ENCODE peak calls at places on chromosomes 6 and 20, in five cellular contexts. K is pancreas, H is heart right ventricle, X is GM13976, R is fibroblast of the aortic adventitia. C is an unnamed sample.

GRCh38 chr6:4940416-4940815 is 63.4 kb downstream of the RPP40 start:
- DNase-seq in X (no peak), K (no peak), H (no peak), R (no peak), C (peak; percentile 76)

GRCh38 chr6:45049188-45049843 is 278.8 kb upstream of the RUNX2 start:
- DNase-seq in H (no peak), R (no peak), X (no peak), K (no peak), C (no peak)

GRCh38 chr20:12180107-12180661 is 262.5 kb downstream of the BTBD3 start:
- DNase-seq in K (no peak), X (no peak), H (peak; percentile 11), R (no peak), C (no peak)

GRCh38 chr6:127918506-127919427 is 17.9 kb upstream of the THEMIS start:
- DNase-seq in R (no peak), H (no peak), X (no peak), K (no peak), C (peak; percentile 66)

GRCh38 chr20:46364670-46365482 is 41.5 kb downstream of the ELMO2 start:
- DNase-seq in R (no peak), K (no peak), X (no peak), H (no peak), C (no peak)

GRCh38 chr20:18001131-18001921 is 32.5 kb downstream of the MGME1 start:
- DNase-seq in H (peak; percentile 24), R (peak; percentile 93), X (no peak), K (no peak), C (no peak)

GRCh38 chr6:25340854-25341552 is 61.8 kb downstream of the CARMIL1 start:
- DNase-seq in H (no peak), X (no peak), K (no peak), R (no peak), C (no peak)

GRCh38 chr6:152529364-152529763 is 107.8 kb downstream of the SYNE1 start:
- DNase-seq in H (no peak), K (no peak), X (no peak), R (no peak), C (no peak)

GRCh38 chr6:170584181-170584953 is at the start of gene PDCD2:
- DNase-seq in R (peak; percentile 85), H (peak; percentile 93), X (peak; percentile 98), K (peak; percentile 97), C (peak; percentile 85)
- TF ChIP-seq CTCF in R (no peak), H (no peak), X (no peak), K (no peak), C (no peak)

GRCh38 chr6:76992553-76992952 is 470.7 kb downstream of the HTR1B start:
- DNase-seq in K (no peak), R (no peak), X (no peak), H (no peak), C (no peak)
- TF ChIP-seq CTCF in K (no peak), R (no peak), X (no peak), H (no peak), C (no peak)

DNA sequence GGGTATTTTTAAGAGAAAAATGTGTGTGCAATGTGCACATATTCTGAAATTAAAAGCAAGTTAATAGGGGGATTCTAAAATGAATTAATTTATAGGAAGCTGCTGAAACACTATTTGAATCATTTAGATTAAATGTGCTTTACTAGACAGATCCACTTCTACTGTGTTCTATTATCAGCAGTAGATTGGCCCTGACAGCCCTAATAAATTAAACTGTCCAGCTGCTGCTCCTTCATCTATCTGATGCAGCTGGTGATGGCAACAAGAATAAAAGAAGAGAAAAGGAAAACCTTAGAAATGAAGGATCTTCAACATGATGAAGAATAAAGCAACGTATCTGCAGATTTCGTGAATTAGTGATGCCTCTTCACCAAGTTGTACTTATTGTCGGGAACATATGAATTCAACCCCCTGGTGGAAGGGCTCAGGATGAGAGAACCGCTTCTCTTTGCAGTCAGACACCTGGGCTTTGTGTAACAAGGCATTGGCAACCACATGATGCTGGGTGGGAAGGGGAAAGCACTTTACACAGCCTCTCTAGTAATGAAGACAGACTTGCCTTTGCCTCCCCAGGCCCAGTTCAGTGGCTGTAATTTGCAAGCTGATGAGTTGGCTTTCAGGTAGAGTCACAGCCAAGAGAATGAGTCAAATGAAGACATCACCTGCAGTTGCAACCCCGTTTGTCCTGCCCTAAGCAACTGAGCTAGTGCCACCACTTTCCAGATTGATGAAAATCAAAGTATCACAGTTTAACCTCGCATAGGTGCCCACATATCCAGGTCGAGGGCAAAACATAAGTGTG is 94.5 kb downstream of the LAMP5 start:
- DNase-seq in X (no peak), R (no peak), K (no peak), H (no peak), C (no peak)
- TF ChIP-seq CTCF in X (no peak), R (no peak), K (no peak), H (no peak), C (no peak)

GRCh38 chr20:16612708-16613107 is 39.5 kb upstream of the KIF16B start:
- DNase-seq in R (no peak), X (no peak), H (peak; percentile 30), K (no peak), C (no peak)

GRCh38 chr20:16611832-16612231 is 38.6 kb upstream of the KIF16B start:
- DNase-seq in X (no peak), H (no peak), R (no peak), K (no peak), C (no peak)

GRCh38 chr20:16613954-16614353 is 40.7 kb upstream of the KIF16B start:
- DNase-seq in R (no peak), H (no peak), K (no peak), X (no peak), C (no peak)

GRCh38 chr20:16617056-16617455 is 43.8 kb upstream of the KIF16B start:
- DNase-seq in X (no peak), K (no peak), H (no peak), R (no peak), C (no peak)

GRCh38 chr20:16615199-16615598 is 42.0 kb upstream of the KIF16B start:
- DNase-seq in X (no peak), K (no peak), H (peak; percentile 29), R (peak; percentile 95), C (no peak)
- TF ChIP-seq CTCF in X (no peak), K (no peak), H (no peak), R (no peak), C (no peak)

DNA sequence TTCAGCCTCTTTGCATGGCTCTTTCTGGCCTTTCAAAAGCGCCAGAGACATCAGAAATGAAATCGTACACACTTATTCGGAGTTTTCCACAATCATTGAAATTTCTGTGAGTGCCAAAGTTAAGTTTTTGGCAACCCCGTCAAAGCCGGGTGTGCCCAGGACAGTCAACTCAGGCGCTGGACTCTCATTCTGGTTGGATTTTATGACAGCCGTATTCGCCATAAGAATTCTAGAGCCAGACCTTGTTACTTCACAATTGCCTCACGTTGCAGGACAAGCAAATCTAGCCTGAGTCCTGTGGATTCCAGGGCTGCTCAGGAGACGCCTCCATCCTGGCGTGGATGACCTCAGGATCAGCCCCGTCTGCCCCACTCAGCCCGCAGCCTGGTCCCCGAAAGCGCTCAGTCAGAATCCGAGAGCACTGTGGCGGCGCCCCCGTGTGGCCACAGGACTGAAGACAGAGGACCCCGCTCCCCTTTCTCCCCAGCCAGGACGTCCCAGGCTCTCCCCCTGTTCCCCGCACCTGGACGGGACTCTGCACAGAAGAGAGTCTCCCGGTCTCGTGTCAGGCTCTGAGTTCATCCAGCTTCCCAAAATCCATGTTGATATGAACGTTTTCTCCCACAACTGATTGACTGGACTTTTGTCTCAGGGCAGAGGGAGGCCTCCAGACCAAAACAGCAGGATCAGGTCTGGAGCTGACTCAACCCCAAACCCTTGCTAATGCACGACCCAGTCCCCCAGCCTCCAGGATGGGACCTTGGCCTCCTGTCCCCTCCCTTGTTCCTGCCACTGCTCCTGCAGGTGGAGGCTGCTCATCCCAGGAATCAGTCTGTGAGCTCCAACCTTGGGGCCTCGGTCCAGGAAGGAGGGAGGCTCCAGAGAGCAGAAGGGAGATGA is 38.2 kb downstream of the MICA start:
- DNase-seq in K (peak; percentile 91), R (peak; percentile 60), H (peak; percentile 81), X (peak; percentile 87), C (peak; percentile 60)
- TF ChIP-seq CTCF in K (peak; percentile 45), R (peak; percentile 84), H (peak; percentile 84), X (peak; percentile 70), C (peak; percentile 84)

DNA sequence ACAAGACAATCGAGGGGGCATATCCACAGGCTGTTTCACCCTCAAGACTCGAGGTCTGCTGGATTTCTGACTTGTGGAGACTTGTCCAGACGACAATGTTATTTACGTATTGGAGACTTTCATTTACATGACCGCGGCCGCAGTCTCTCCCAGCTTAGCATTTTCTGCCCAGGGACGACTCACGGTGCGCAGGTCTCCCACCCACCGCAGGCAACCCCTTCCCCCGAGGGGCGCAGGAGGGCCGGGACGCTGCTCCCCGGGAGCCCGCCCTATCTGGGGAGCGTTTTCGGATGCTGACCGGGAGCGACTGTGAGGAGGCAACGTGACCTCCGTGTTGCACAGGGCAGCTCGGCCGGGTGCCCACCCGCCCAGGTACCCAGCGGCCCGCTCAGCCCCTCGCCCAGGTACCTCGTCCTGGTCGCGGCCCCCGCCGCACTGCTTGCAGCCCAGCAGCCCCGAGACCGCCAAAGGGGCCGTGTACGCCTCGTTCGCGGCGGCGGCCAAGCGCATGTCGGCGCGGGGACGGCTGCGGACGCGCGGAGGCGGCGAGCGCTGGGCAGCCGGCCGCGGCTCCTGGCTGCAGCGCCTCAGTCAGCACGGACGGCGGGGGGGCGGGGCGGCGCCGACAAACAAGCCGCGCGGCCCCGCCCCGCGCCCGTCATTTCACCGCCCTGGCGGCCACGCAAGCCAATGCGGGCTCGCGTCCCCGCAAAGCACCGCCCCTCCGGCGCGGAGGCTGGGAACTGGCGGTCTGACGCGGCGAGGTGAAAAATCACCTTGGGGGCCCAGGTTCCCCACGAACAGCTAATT is 85.5 kb downstream of the SESN1 start:
- DNase-seq in K (peak; percentile 96), X (peak; percentile 88), H (peak; percentile 93), R (peak; percentile 76), C (peak; percentile 90)
- TF ChIP-seq CTCF in K (peak; percentile 13), X (no peak), H (peak; percentile 13), R (peak; percentile 24), C (no peak)

GRCh38 chr6:103672169-103672568 is 1187.5 kb downstream of the HACE1 start:
- DNase-seq in K (no peak), R (no peak), H (no peak), X (no peak), C (peak; percentile 27)
- TF ChIP-seq CTCF in K (no peak), R (no peak), H (no peak), X (no peak), C (peak; percentile 11)

GRCh38 chr6:34392497-34393190 is at the start of gene NUDT3:
- DNase-seq in X (peak; percentile 95), R (peak; percentile 94), H (peak; percentile 94), K (peak; percentile 97), C (peak; percentile 91)

GRCh38 chr6:34390531-34391013 is 1.9 kb downstream of the NUDT3 start:
- DNase-seq in H (no peak), X (no peak), R (no peak), K (no peak), C (no peak)

GRCh38 chr6:34389034-34389433 is 3.4 kb downstream of the NUDT3 start:
- DNase-seq in K (no peak), H (no peak), X (no peak), R (no peak), C (no peak)

GRCh38 chr6:34391711-34392496 is 565 bp downstream of the NUDT3 start:
- DNase-seq in H (peak; percentile 54), X (peak; percentile 67), R (peak; percentile 45), K (peak; percentile 83), C (peak; percentile 73)

DNA sequence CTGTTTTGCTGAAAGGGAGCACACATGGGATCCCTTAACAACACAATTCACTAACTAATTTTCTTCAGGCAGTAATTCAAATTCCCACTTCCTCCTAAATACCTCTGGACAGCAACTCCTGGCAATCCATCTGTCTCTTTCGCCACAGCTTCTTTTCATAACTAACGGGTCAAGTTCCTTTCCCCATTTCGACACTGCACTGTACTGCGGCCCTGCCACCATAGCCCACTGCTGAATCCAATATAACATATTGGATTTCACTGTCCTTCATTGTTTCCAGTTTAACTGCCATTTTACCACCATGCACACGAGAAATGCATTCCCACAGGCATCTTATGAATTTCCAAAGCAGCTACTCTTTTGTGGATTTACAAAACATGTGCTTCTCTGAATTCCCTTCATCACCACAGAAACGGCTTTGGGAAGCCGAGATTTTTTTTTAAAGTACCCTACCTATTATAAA is 1.4 kb downstream of the NUDT3 start:
- DNase-seq in X (no peak), H (peak; percentile 33), K (no peak), R (peak; percentile 89), C (no peak)
- TF ChIP-seq CTCF in X (no peak), H (no peak), K (no peak), R (no peak), C (no peak)

C was measured in MM.1S.